ENCODE peak calls at places on chromosomes 5 and 9, in six cellular contexts. T is heart right ventricle, M is cardiac fibroblast, S is GM20000, A is mammary epithelial cell, L is brain microvascular endothelial cell. I is an unnamed sample.

GRCh38 chr9:109846781-109847180 is 66.8 kb downstream of the PALM2AKAP2 start:
- DNase-seq in T (no peak), M (no peak), S (no peak), A (no peak), L (no peak), I (no peak)

GRCh38 chr5:43631182-43631910 is 28.4 kb downstream of the NNT start:
- DNase-seq in T (peak), M (peak), S (peak), A (peak), L (peak), I (no peak)

GRCh38 chr5:35357973-35358372 is 127.7 kb upstream of the PRLR start:
- DNase-seq in T (no peak), M (no peak), S (no peak), A (no peak), L (no peak), I (no peak)

GRCh38 chr9:134346151-134346550 is 19.9 kb downstream of the RXRA start:
- DNase-seq in T (no peak), M (no peak), S (no peak), A (no peak), L (no peak), I (no peak)

GRCh38 chr5:133423618-133424282 is 188.6 kb downstream of the FSTL4 start:
- DNase-seq in T (peak), M (peak), S (peak), A (peak), L (peak), I (peak)

GRCh38 chr9:114384836-114385411 is 2.9 kb downstream of the AKNA start:
- DNase-seq in T (no peak), M (no peak), S (no peak), A (no peak), L (no peak), I (no peak)

GRCh38 chr9:15239816-15240215 is 67.2 kb downstream of the TTC39B start:
- DNase-seq in T (no peak), M (peak), S (no peak), A (no peak), L (no peak), I (no peak)

GRCh38 chr9:129748249-129748648 is 4.6 kb downstream of the PTGES start:
- DNase-seq in T (no peak), M (peak), S (no peak), A (no peak), L (no peak), I (no peak)

GRCh38 chr9:37243588-37244345 is 123.4 kb downstream of the ZCCHC7 start:
- DNase-seq in T (no peak), M (no peak), S (no peak), A (no peak), L (no peak), I (no peak)

GRCh38 chr9:134295101-134295745 is 31.0 kb upstream of the RXRA start:
- DNase-seq in T (no peak), M (no peak), S (no peak), A (no peak), L (no peak), I (no peak)

GRCh38 chr5:15615859-15616258 is 115.9 kb downstream of the FBXL7 start:
- DNase-seq in T (no peak), M (no peak), S (no peak), A (no peak), L (no peak), I (no peak)

GRCh38 chr5:155735388-155735787 is 591.6 kb upstream of the SGCD start:
- DNase-seq in T (peak), M (no peak), S (no peak), A (no peak), L (no peak), I (no peak)

GRCh38 chr9:93958121-93958874 is 3.1 kb upstream of the BARX1 start:
- DNase-seq in T (no peak), M (no peak), S (peak), A (no peak), L (no peak), I (peak)

GRCh38 chr5:7849531-7850240 is 1.2 kb downstream of the CFAP90 start:
- DNase-seq in T (peak), M (no peak), S (peak), A (no peak), L (no peak), I (peak)

GRCh38 chr9:114396558-114397218 is 8.9 kb upstream of the AKNA start:
- DNase-seq in T (peak), M (peak), S (no peak), A (no peak), L (no peak), I (no peak)

GRCh38 chr5:162573758-162574157 is 506.2 kb downstream of the GABRG2 start:
- DNase-seq in T (no peak), M (no peak), S (no peak), A (no peak), L (no peak), I (no peak)

GRCh38 chr5:33153373-33153772 is 287.4 kb upstream of the TARS1 start:
- DNase-seq in T (no peak), M (no peak), S (no peak), A (no peak), L (no peak), I (no peak)

GRCh38 chr5:33372721-33373120 is 68.0 kb upstream of the TARS1 start:
- DNase-seq in T (no peak), M (peak), S (no peak), A (no peak), L (no peak), I (no peak)

GRCh38 chr5:102583663-102584062 is 84.9 kb upstream of the SLCO6A1 start:
- DNase-seq in T (no peak), M (peak), S (no peak), A (no peak), L (no peak), I (no peak)

GRCh38 chr9:134502261-134503211 is 139.1 kb upstream of the COL5A1 start:
- DNase-seq in T (peak), M (peak), S (no peak), A (peak), L (peak), I (peak)

GRCh38 chr9:135413461-135413860 is 66.1 kb upstream of the PPP1R26 start:
- DNase-seq in T (no peak), M (no peak), S (no peak), A (no peak), L (no peak), I (no peak)

GRCh38 chr5:160293901-160294561 is 18.3 kb downstream of the CCNJL start:
- DNase-seq in T (no peak), M (peak), S (no peak), A (peak), L (no peak), I (no peak)

GRCh38 chr9:134566196-134566822 is 75.3 kb upstream of the COL5A1 start:
- DNase-seq in T (no peak), M (no peak), S (no peak), A (no peak), L (no peak), I (no peak)

GRCh38 chr5:31767335-31768031 is 128.6 kb downstream of the PDZD2 start:
- DNase-seq in T (no peak), M (no peak), S (no peak), A (no peak), L (no peak), I (no peak)

DNA sequence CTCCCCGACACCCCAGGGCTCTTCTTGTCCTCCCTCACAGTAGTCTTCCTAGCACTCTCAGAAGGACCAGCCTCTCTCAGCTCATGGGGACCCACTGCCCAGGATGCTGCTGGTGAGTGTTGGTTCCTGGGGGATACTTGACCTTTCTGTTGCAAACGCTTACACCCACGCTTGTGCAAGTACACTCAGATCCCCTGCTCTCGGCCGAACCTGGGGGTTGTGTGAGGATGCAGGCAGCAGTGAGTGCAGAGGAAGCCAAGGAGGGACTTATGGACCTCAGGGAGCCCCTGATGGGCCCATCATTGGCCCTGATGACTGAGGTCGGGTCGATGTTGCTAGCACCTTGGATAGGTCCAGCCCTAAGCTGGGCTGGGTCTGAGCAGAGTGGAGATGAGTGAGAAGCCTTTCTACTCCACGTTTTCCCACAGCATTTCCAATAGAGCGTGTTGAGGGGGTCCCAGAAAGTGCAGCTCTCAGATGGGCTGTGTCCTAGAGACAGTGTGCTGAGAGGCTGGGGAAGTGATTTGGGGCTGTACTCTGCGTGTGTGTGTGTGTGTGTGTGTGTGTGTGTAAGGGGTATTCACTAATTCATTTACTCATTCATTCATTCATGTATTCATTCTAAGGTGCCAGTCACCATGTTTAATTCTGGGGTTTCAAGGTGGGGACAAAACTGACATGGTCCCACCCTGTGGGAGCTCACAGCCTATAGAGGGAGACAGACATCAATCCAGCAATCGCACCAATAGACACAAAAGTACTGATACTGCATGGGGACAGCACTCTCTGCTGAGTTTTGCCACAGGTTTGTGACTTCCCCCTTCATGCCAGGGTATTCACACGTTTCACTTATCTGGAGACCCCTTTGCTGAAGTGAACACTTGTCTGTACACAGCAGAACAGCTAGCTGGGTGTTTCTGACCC is 25.2 kb upstream of the PITX1 start:
- DNase-seq in T (no peak), M (no peak), S (no peak), A (no peak), L (no peak), I (no peak)
- TF ChIP-seq CTCF in T (no peak), M (no peak), S (no peak), A (peak), L (no peak), I (no peak)

GRCh38 chr5:350355-350754 is 28.8 kb downstream of the AHRR start:
- DNase-seq in T (no peak), M (no peak), S (peak), A (no peak), L (no peak), I (no peak)
- TF ChIP-seq CTCF in T (no peak), M (peak), S (no peak), A (peak), L (peak), I (no peak)

GRCh38 chr9:35679091-35679490 is 5.4 kb downstream of the CA9 start:
- DNase-seq in T (no peak), M (no peak), S (no peak), A (no peak), L (no peak), I (no peak)

GRCh38 chr9:35673998-35674361 is 252 bp downstream of the CA9 start:
- DNase-seq in T (no peak), M (no peak), S (no peak), A (no peak), L (no peak), I (no peak)

GRCh38 chr9:35675204-35675603 is 1.5 kb downstream of the CA9 start:
- DNase-seq in T (no peak), M (no peak), S (no peak), A (no peak), L (no peak), I (no peak)

GRCh38 chr9:35673132-35673997 is at the start of gene CA9:
- DNase-seq in T (peak), M (no peak), S (no peak), A (no peak), L (no peak), I (no peak)

DNA sequence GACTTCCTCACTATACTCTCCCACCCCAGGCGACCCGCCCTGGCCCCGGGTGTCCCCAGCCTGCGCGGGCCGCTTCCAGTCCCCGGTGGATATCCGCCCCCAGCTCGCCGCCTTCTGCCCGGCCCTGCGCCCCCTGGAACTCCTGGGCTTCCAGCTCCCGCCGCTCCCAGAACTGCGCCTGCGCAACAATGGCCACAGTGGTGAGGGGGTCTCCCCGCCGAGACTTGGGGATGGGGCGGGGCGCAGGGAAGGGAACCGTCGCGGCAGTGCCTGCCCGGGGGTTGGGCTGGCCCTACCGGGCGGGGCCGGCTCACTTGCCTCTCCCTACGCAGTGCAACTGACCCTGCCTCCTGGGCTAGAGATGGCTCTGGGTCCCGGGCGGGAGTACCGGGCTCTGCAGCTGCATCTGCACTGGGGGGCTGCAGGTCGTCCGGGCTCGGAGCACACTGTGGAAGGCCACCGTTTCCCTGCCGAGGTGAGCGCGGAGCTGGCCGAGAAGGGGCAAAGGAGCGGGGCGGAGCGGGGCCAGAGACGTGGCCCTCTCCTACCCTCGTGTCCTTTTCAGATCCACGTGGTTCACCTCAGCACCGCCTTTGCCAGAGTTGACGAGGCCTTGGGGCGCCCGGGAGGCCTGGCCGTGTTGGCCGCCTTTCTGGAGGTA is 2.1 kb downstream of the CA9 start:
- DNase-seq in T (peak), M (no peak), S (peak), A (no peak), L (no peak), I (peak)
- TF ChIP-seq CTCF in T (no peak), M (no peak), S (no peak), A (no peak), L (peak), I (no peak)

GRCh38 chr9:76887003-76887821 is 18.7 kb downstream of the PRUNE2 start:
- DNase-seq in T (no peak), M (no peak), S (no peak), A (no peak), L (no peak), I (no peak)
- TF ChIP-seq CTCF in T (no peak), M (no peak), S (no peak), A (no peak), L (no peak), I (no peak)

DNA sequence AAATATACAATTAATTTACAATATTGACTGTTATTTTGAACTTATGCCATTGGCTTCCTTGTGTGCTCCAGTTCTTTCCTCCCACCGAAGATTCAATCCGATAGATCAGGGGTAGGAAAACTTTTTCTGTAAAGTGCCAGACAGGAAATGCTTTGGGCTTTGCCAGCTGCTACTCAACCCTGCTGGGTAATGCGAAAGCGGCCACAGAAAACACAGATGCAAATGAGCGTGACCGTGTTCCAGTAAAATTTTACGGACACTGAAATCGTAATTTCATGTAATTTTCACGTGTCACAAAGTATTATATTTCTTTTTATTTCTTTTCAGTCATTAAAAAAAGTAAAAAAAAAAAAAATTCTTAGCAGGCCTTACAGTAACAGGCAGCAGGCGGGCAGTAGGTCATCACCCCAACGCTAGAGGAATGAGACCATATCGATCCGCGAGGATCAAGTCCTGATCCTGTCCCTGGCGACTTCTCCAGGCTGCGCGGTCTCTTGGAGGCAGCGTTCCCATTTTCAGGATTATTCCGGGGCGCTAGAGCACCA is 604 bp downstream of the NMRK1 start:
- DNase-seq in T (peak), M (peak), S (peak), A (peak), L (peak), I (no peak)
- TF ChIP-seq CTCF in T (no peak), M (no peak), S (no peak), A (no peak), L (no peak), I (no peak)